ENCODE peak calls at places on chromosome 6, in four cellular contexts. L, K, F and I are unnamed samples. For H3K36me3, the result is how much of the 10 kb centered on the place peaks cover.

GRCh38 chr6:89264296-89264695 is 47.1 kb upstream of the GABRR1 start:
- DNase-seq in L (no peak), K (no peak), F (no peak), I (no peak)

GRCh38 chr6:128600397-128600951 is 80.1 kb upstream of the PTPRK start:
- DNase-seq in F (no peak), L (no peak), K (no peak), I (no peak)

GRCh38 chr6:36677059-36677749 is 1.3 kb upstream of the CDKN1A start:
- DNase-seq in K (no peak), F (peak), L (no peak), I (no peak)

GRCh38 chr6:150874184-150874583 is 8.7 kb downstream of the MTHFD1L start:
- DNase-seq in F (no peak), K (no peak), L (no peak), I (no peak)

GRCh38 chr6:38847497-38847896 is 132.4 kb downstream of the DNAH8 start:
- DNase-seq in L (no peak), F (no peak), K (no peak), I (no peak)

GRCh38 chr6:11066505-11067347 is 22.6 kb upstream of the ELOVL2 start:
- DNase-seq in K (no peak), F (no peak), L (no peak), I (no peak)

GRCh38 chr6:170136541-170137175 is 154.2 kb downstream of the DLL1 start:
- DNase-seq in K (no peak), F (no peak), L (peak), I (no peak)

GRCh38 chr6:89368107-89368506 is 15.6 kb upstream of the UBE2J1 start:
- DNase-seq in K (peak), L (peak), F (no peak), I (peak)

GRCh38 chr6:11189865-11190624 is 42.4 kb downstream of the NEDD9 start:
- DNase-seq in L (no peak), K (no peak), F (no peak), I (no peak)

GRCh38 chr6:150286919-150287318 is 81.9 kb upstream of the IYD start:
- DNase-seq in L (no peak), F (no peak), K (no peak), I (no peak)

GRCh38 chr6:166236586-166236985 is 68.9 kb upstream of the TBXT start:
- DNase-seq in K (no peak), F (no peak), L (no peak), I (no peak)

GRCh38 chr6:30589754-30590358 is 18.6 kb downstream of the ABCF1 start:
- DNase-seq in K (no peak), L (no peak), F (no peak), I (no peak)

GRCh38 chr6:138680085-138680484 is 93.5 kb upstream of the CCDC28A start:
- DNase-seq in F (peak), K (no peak), L (no peak), I (no peak)
- TF ChIP-seq CTCF in F (no peak), K (no peak), L (no peak), I (no peak)

DNA sequence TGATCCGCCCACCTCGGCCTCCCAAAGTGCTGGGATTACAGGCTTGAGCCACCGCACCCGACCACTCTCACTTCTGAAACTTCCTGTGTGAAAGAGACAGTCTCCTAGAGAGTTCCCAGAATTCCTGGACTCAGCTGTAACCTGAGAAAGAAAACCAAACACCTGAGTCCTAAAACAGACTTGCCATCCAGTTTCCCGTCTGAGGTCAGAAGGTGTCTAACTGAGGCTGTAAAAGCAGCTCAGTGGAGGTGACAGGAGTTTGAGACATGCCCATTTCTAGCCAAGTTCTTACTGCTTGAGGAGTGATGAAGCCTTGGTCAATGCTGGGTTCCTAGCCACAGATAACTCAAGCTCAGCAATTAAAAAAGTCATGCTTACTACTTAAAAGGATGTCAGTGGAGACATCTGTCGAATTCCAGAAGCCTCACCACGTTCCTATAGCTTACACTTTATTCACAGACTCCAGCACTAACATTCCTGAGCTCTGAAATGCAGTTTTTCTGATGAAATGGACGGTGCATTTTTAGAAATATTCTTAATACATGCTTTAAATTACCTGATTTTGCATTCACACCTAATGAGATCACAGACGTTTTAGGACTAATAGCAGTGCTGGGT is 6.1 kb downstream of the UQCC2 start:
- DNase-seq in F (no peak), K (no peak), L (no peak), I (no peak)
- H3K36me3 ChIP-seq in F (under half), K (under half), L (under half), I (under half)

GRCh38 chr6:42916288-42916687 is 435 bp downstream of the PTCRA start:
- DNase-seq in L (no peak), F (no peak), K (no peak), I (no peak)

GRCh38 chr6:42914546-42914945 is 1.3 kb upstream of the PTCRA start:
- DNase-seq in K (no peak), L (no peak), F (no peak), I (no peak)

GRCh38 chr6:42909835-42910234 is 6.0 kb upstream of the PTCRA start:
- DNase-seq in L (no peak), K (no peak), F (no peak), I (no peak)

GRCh38 chr6:42911171-42912021 is 4.5 kb upstream of the PTCRA start:
- DNase-seq in L (no peak), F (no peak), K (no peak), I (no peak)

GRCh38 chr6:42915737-42916136 is at the start of gene PTCRA:
- DNase-seq in K (no peak), F (no peak), L (no peak), I (no peak)
- H3K4me3 ChIP-seq in K (no peak), F (no peak), L (no peak), I (no peak)

GRCh38 chr6:23754197-23754596 is 371.8 kb upstream of the NRSN1 start:
- DNase-seq in L (no peak), F (no peak), K (no peak), I (no peak)
- TF ChIP-seq CTCF in L (no peak), F (no peak), K (no peak), I (no peak)